ENCODE peak calls at places on chromosomes 16 and 17, in six cellular contexts. One of them, this sample, is unnamed.

GRCh38 chr17:50604470-50604869 is 30.2 kb upstream of the ABCC3 start:
- DNase-seq in upper lobe of left lung: no peak
- DNase-seq in cardiac fibroblast: peak; percentile 94
- DNase-seq in ureter: peak; percentile 64
- DNase-seq in esophagus muscularis mucosa: no peak
- DNase-seq in NCI-H774: no peak
- DNase-seq in this sample: peak; percentile 89

GRCh38 chr16:86668136-86668535 is 89.8 kb downstream of the FOXL1 start:
- DNase-seq in cardiac fibroblast: peak; percentile 72
- DNase-seq in NCI-H774: no peak
- DNase-seq in upper lobe of left lung: no peak
- DNase-seq in ureter: no peak
- DNase-seq in esophagus muscularis mucosa: no peak
- DNase-seq in this sample: no peak

GRCh38 chr17:75565066-75565465 is 22.5 kb upstream of the MYO15B start:
- DNase-seq in NCI-H774: no peak
- DNase-seq in esophagus muscularis mucosa: no peak
- DNase-seq in ureter: no peak
- DNase-seq in cardiac fibroblast: peak; percentile 36
- DNase-seq in upper lobe of left lung: no peak
- DNase-seq in this sample: no peak

GRCh38 chr16:84593825-84594724 is 23.8 kb downstream of the COTL1 start:
- DNase-seq in esophagus muscularis mucosa: no peak
- DNase-seq in upper lobe of left lung: no peak
- DNase-seq in NCI-H774: no peak
- DNase-seq in cardiac fibroblast: peak; percentile 68
- DNase-seq in ureter: no peak
- DNase-seq in this sample: peak; percentile 50

GRCh38 chr16:30567160-30567990 is 4.1 kb downstream of the ZNF688 start:
- DNase-seq in cardiac fibroblast: no peak
- DNase-seq in ureter: no peak
- DNase-seq in esophagus muscularis mucosa: no peak
- DNase-seq in NCI-H774: no peak
- DNase-seq in upper lobe of left lung: no peak
- DNase-seq in this sample: no peak

GRCh38 chr17:43695968-43696865 is 34.5 kb upstream of the MEOX1 start:
- DNase-seq in esophagus muscularis mucosa: no peak
- DNase-seq in upper lobe of left lung: peak; percentile 49
- DNase-seq in ureter: no peak
- DNase-seq in NCI-H774: no peak
- DNase-seq in cardiac fibroblast: peak; percentile 83
- DNase-seq in this sample: no peak

GRCh38 chr16:54282202-54282922 is 4.2 kb downstream of the IRX3 start:
- DNase-seq in esophagus muscularis mucosa: no peak
- DNase-seq in cardiac fibroblast: peak; percentile 53
- DNase-seq in upper lobe of left lung: peak; percentile 93
- DNase-seq in ureter: no peak
- DNase-seq in NCI-H774: no peak
- DNase-seq in this sample: no peak

GRCh38 chr17:9860851-9861250 is 35.1 kb downstream of the GLP2R start:
- DNase-seq in esophagus muscularis mucosa: peak; percentile 66
- DNase-seq in cardiac fibroblast: no peak
- DNase-seq in NCI-H774: no peak
- DNase-seq in ureter: no peak
- DNase-seq in upper lobe of left lung: no peak
- DNase-seq in this sample: no peak

This sample was measured in NCI-H1105.